ENCODE peak calls at places on chromosomes 12 and 14, in eight cellular contexts. Z, F, B, J, D, C, X and M are unnamed samples.

GRCh38 chr14:53437858-53438257 is 284.7 kb upstream of the DDHD1 start:
- DNase-seq in X (no peak), C (no peak), D (no peak), J (no peak), B (no peak), F (no peak), Z (no peak), M (no peak)

GRCh38 chr12:78719721-78720120 is 144.9 kb upstream of the SYT1 start:
- DNase-seq in X (no peak), D (no peak), B (no peak), C (no peak), F (no peak), J (no peak), Z (no peak), M (no peak)

GRCh38 chr12:65306603-65307501 is 28.4 kb downstream of the MSRB3 start:
- DNase-seq in X (peak), F (peak), J (no peak), C (no peak), B (no peak), D (peak), Z (peak), M (no peak)

GRCh38 chr12:104356231-104357115 is 52.9 kb downstream of the EID3 start:
- DNase-seq in Z (no peak), J (no peak), F (no peak), X (peak), D (no peak), B (no peak), C (no peak), M (no peak)

GRCh38 chr12:69052613-69053408 is 119.8 kb upstream of the CPM start:
- DNase-seq in J (no peak), D (peak), F (peak), X (peak), B (no peak), Z (no peak), C (no peak), M (no peak)

GRCh38 chr14:79325071-79325470 is 886.2 kb downstream of the DIO2 start:
- DNase-seq in J (no peak), X (peak), C (no peak), B (no peak), Z (no peak), D (peak), F (no peak), M (no peak)

GRCh38 chr14:95460647-95461478 is 55.6 kb downstream of the SYNE3 start:
- DNase-seq in Z (peak), C (no peak), F (peak), J (no peak), X (peak), B (no peak), D (peak), M (no peak)

GRCh38 chr14:89351364-89351957 is 65.6 kb downstream of the FOXN3 start:
- DNase-seq in Z (peak), X (peak), J (peak), D (peak), F (no peak), C (no peak), B (peak), M (no peak)

GRCh38 chr14:22598099-22598895 is at the start of gene ABHD4:
- DNase-seq in F (peak), D (peak), C (peak), X (peak), B (peak), J (peak), Z (peak), M (peak)

GRCh38 chr14:103199141-103199540 is 75.9 kb downstream of the TNFAIP2 start:
- DNase-seq in Z (peak), X (peak), D (no peak), C (no peak), F (no peak), B (no peak), J (no peak), M (no peak)

GRCh38 chr12:107684029-107684790 is 1.4 kb upstream of the PWP1 start:
- DNase-seq in D (no peak), Z (no peak), C (no peak), B (no peak), F (no peak), X (peak), J (no peak), M (no peak)

GRCh38 chr12:15131462-15131861 is 89.8 kb downstream of the RERG start:
- DNase-seq in D (peak), C (no peak), X (peak), B (no peak), F (peak), Z (no peak), J (no peak), M (no peak)

GRCh38 chr14:77649326-77649725 is 32.9 kb upstream of the SPTLC2 start:
- DNase-seq in C (no peak), F (no peak), J (no peak), B (no peak), Z (no peak), X (peak), D (no peak), M (no peak)

GRCh38 chr12:67650127-67650495 is 1.6 kb downstream of the DYRK2 start:
- DNase-seq in D (peak), C (no peak), J (no peak), X (no peak), F (peak), B (peak), Z (peak), M (peak)

GRCh38 chr14:69571449-69571878 is 3.2 kb downstream of the CCDC177 start:
- DNase-seq in X (no peak), F (no peak), Z (no peak), J (no peak), B (no peak), C (no peak), D (no peak), M (no peak)

GRCh38 chr12:64678248-64678647 is 68.0 kb downstream of the RASSF3 start:
- DNase-seq in F (no peak), D (no peak), B (no peak), Z (no peak), C (no peak), X (no peak), J (no peak), M (no peak)

GRCh38 chr12:122072031-122072970 is 6.3 kb upstream of the MLXIP start:
- DNase-seq in C (no peak), F (peak), D (peak), B (peak), Z (peak), J (peak), X (peak), M (peak)

GRCh38 chr12:122354958-122355641 is 67.4 kb downstream of the CLIP1 start:
- DNase-seq in Z (no peak), J (no peak), X (no peak), D (no peak), B (no peak), F (no peak), C (no peak), M (no peak)

GRCh38 chr12:46557539-46558373 is 185.2 kb upstream of the SLC38A2 start:
- DNase-seq in X (peak), D (no peak), B (no peak), Z (no peak), C (no peak), J (no peak), F (no peak), M (no peak)

GRCh38 chr14:100532154-100532915 is 54.9 kb downstream of the BEGAIN start:
- DNase-seq in C (no peak), X (peak), B (no peak), D (peak), J (peak), F (no peak), Z (peak), M (no peak)

GRCh38 chr14:37116933-37117844 is 55.2 kb downstream of the SLC25A21 start:
- DNase-seq in J (no peak), Z (no peak), B (no peak), D (no peak), F (peak), C (no peak), X (peak), M (no peak)

GRCh38 chr14:98798099-98798498 is 473.9 kb downstream of the BCL11B start:
- DNase-seq in F (no peak), J (no peak), Z (no peak), B (no peak), X (no peak), D (peak), C (no peak), M (peak)

GRCh38 chr14:58796201-58796600 is 158.4 kb downstream of the DACT1 start:
- DNase-seq in D (no peak), B (no peak), X (no peak), C (no peak), J (no peak), Z (no peak), F (no peak), M (no peak)

GRCh38 chr12:63989301-63989845 is 144.9 kb downstream of the SRGAP1 start:
- DNase-seq in C (no peak), X (peak), Z (peak), D (no peak), F (no peak), B (no peak), J (peak), M (peak)

GRCh38 chr14:105411985-105412767 is 7.5 kb upstream of the MTA1 start:
- DNase-seq in B (no peak), X (no peak), D (no peak), C (no peak), Z (no peak), J (no peak), F (no peak), M (no peak)

GRCh38 chr14:58697927-58698641 is 60.3 kb downstream of the DACT1 start:
- DNase-seq in X (no peak), J (no peak), B (no peak), C (no peak), Z (no peak), D (no peak), F (no peak), M (no peak)

GRCh38 chr14:70655110-70655826 is 13.6 kb downstream of the TTC9 start:
- DNase-seq in X (no peak), F (no peak), Z (no peak), B (no peak), J (peak), D (no peak), C (no peak), M (no peak)

GRCh38 chr12:100698518-100698917 is 96.1 kb upstream of the ANO4 start:
- DNase-seq in Z (no peak), B (no peak), X (no peak), D (no peak), C (no peak), J (no peak), F (no peak), M (no peak)

GRCh38 chr14:35155962-35156361 is 33.6 kb downstream of the PRORP start:
- DNase-seq in X (peak), B (no peak), C (no peak), D (peak), F (no peak), J (no peak), Z (no peak), M (no peak)

GRCh38 chr12:30622509-30622908 is 73.2 kb downstream of the IPO8 start:
- DNase-seq in C (no peak), X (peak), J (no peak), D (no peak), Z (no peak), B (no peak), F (no peak), M (no peak)

GRCh38 chr14:21941885-21942284 is 268.3 kb upstream of the OR4E1 start:
- DNase-seq in B (no peak), C (no peak), D (no peak), J (no peak), Z (no peak), F (no peak), X (no peak), M (no peak)

GRCh38 chr12:93243689-93244513 is 133.8 kb upstream of the NUDT4 start:
- DNase-seq in D (peak), B (no peak), F (no peak), Z (peak), C (no peak), X (peak), J (no peak), M (peak)

GRCh38 chr12:112998997-112999767 is 20.9 kb downstream of the OAS2 start:
- DNase-seq in F (no peak), Z (no peak), J (no peak), X (no peak), C (no peak), D (no peak), B (no peak), M (no peak)

GRCh38 chr14:61323970-61324369 is 2.6 kb downstream of the PRKCH start:
- DNase-seq in B (no peak), C (no peak), J (no peak), F (no peak), X (no peak), Z (no peak), D (no peak), M (no peak)

GRCh38 chr12:123524378-123524777 is 9.1 kb downstream of the RILPL1 start:
- DNase-seq in C (no peak), X (no peak), J (no peak), B (no peak), F (no peak), Z (no peak), D (no peak), M (no peak)

GRCh38 chr14:21053184-21054122 is 4.2 kb upstream of the RNASE8 start:
- DNase-seq in F (no peak), B (no peak), C (no peak), Z (no peak), D (no peak), J (no peak), X (no peak), M (no peak)

GRCh38 chr14:102185360-102185759 is 45.7 kb downstream of the WDR20 start:
- DNase-seq in J (peak), B (no peak), F (peak), X (no peak), C (no peak), D (no peak), Z (no peak), M (no peak)

DNA sequence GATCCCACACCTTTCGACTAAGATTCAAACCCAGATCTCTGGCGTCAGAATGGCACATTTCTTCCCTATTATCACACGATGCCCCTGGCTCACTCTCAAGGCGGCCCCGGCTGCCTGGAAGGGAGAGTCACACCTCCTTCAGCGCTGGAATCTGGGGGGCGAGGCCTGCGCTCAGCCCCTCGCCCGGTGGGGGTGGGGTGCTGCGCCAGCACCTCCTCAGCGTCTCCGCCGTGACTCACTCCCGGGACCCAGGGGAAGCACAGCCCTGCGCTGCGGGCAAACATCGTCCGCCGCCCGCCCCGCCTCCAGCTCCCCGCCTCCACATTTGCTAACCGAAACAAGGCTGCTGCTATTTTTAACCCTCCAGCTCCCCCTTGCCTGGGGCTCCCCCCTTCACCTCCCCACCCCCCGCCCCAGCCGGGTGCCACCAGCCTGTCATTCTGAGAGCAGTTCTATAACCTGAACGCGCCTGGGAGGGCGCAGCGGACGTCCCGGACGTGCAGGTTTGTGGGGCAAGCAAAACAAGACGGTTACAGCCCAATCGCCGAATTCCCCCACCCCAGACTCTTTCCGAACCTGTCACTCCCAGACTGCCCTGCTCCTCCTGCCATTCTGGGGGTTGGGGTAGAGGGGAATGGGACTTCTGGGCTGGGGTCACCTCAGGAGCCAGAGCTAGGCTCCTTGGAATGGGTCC is 6.8 kb downstream of the HDAC7 start:
- DNase-seq in Z (peak), J (peak), C (peak), F (peak), D (peak), X (peak), B (peak), M (peak)
- TF ChIP-seq POLR2A in Z (peak), J (no peak), C (no peak), F (no peak), D (peak), X (no peak), B (peak), M (peak)

GRCh38 chr12:22722779-22723178 is 97.8 kb downstream of the ETNK1 start:
- DNase-seq in J (no peak), F (no peak), B (no peak), C (no peak), Z (no peak), X (no peak), D (no peak), M (no peak)

GRCh38 chr12:22719745-22720144 is 94.8 kb downstream of the ETNK1 start:
- DNase-seq in B (no peak), J (no peak), X (no peak), F (no peak), C (no peak), D (no peak), Z (no peak), M (no peak)

GRCh38 chr12:22722081-22722480 is 97.1 kb downstream of the ETNK1 start:
- DNase-seq in X (no peak), D (no peak), Z (no peak), F (no peak), B (no peak), J (no peak), C (no peak), M (no peak)
- TF ChIP-seq CTCF in X (no peak), D (no peak), Z (no peak), F (no peak), B (no peak), J (no peak), C (no peak), M (no peak)

GRCh38 chr14:68546839-68547238 is 246.0 kb downstream of the ZFP36L1 start:
- DNase-seq in J (no peak), Z (peak), F (no peak), D (no peak), X (peak), B (no peak), C (no peak), M (no peak)
- H3K27ac ChIP-seq in J (peak), Z (peak), F (peak), D (no peak), X (peak), B (peak), C (peak), M (peak)

GRCh38 chr12:111430418-111431353 is 25.0 kb downstream of the SH2B3 start:
- DNase-seq in B (no peak), F (no peak), D (no peak), J (no peak), Z (no peak), X (no peak), C (no peak), M (no peak)
- TF ChIP-seq POLR2A in B (no peak), F (no peak), D (no peak), J (no peak), Z (no peak), X (no peak), C (no peak), M (no peak)

GRCh38 chr12:56029166-56029519 is 8.3 kb downstream of the IKZF4 start:
- DNase-seq in J (no peak), D (no peak), C (no peak), X (peak), F (no peak), B (peak), Z (no peak), M (no peak)

GRCh38 chr12:56028511-56029165 is 7.8 kb downstream of the IKZF4 start:
- DNase-seq in D (no peak), Z (no peak), F (no peak), X (no peak), C (no peak), B (no peak), J (no peak), M (no peak)

GRCh38 chr12:56032006-56032405 is 9.7 kb upstream of the RPS26 start:
- DNase-seq in C (no peak), D (no peak), Z (no peak), X (no peak), J (no peak), B (no peak), F (no peak), M (no peak)

GRCh38 chr12:56034586-56035332 is 7.0 kb upstream of the RPS26 start:
- DNase-seq in X (no peak), J (no peak), F (no peak), D (no peak), C (no peak), B (no peak), Z (no peak), M (no peak)

GRCh38 chr12:56029666-56030293 is 8.9 kb downstream of the IKZF4 start:
- DNase-seq in C (no peak), D (peak), F (peak), Z (peak), J (peak), X (peak), B (no peak), M (peak)
- TF ChIP-seq CTCF in C (peak), D (peak), F (peak), Z (peak), J (peak), X (peak), B (peak), M (peak)

DNA sequence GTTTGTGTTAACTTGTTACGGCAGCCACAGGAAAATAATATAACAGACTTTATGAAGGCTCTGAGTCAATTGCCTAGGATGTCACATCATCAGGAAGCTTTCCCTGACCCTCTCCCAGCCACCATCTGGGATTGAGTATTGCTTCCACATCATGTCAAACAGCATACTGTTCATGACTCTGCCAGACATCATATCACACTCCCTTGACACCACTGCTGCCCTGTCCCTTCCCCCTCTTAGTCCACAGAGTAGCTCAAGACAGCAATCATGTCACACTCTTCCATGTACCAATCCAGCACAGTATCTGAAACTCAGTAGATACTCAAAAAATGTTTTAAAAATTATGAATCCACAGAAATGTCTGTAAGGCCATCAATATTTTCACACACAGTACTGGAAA is 168.0 kb downstream of the PIK3C2G start:
- DNase-seq in D (no peak), J (no peak), B (no peak), Z (no peak), C (no peak), F (no peak), X (no peak), M (no peak)
- H3K27ac ChIP-seq in D (no peak), J (no peak), B (no peak), Z (no peak), C (no peak), F (no peak), X (no peak), M (no peak)

DNA sequence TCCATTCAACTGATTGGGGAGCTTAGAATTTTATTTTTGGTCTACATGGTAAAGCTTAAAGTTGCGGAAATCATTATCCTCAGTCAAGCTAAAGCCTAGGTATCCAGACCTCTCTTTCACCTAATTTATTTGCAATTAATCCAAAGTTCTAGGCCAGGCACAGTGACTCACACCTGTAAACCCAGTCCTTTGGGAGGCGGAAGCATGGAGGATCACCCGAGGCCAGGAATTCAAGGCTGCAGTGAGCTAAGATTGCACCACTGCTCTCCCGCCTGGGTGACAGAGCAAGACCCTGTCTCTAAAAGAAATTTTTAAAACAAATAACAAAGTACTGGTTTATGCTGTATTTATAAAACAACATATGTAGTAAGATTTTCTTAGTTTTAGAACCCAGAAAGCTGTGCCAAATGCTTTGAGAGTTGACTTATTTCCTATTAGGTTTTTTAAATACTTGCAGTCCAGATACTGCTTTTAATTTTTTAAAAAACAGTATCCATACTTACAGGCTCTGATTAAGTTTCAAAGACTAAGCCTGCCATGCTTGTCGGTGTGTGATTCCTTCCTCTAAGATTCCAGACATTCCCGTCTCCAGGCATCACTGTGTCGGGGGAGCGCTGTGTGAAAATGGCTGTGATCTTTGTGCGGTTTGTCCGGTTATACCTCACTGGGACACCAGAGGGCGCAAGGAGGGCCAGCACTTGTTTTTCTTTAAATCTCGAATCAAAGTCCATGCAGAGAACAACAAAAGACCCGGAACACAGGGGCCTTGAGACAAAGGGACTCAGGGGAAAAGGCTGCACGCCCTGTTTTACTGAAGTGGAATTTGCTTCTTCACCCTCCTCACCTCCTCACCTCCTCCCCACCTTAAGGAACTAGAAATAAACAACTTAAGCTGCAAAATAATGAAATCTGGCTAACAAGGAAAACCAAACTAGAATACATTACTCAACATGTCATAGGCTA is 24.6 kb upstream of the TMPO start:
- DNase-seq in J (peak), C (peak), D (peak), B (peak), X (peak), Z (peak), F (peak), M (peak)
- TF ChIP-seq POLR2A in J (no peak), C (no peak), D (no peak), B (peak), X (no peak), Z (no peak), F (no peak), M (no peak)